ENCODE peak calls at places on chromosomes 16 and 17, in five cellular contexts. One of them, this sample, is unnamed.

GRCh38 chr17:48907713-48908046 is 527 bp upstream of the UBE2Z start:
- DNase-seq in spleen: no peak
- DNase-seq in transverse colon: no peak
- DNase-seq in A549: peak; percentile 80
- DNase-seq in body of pancreas: no peak
- DNase-seq in this sample: no peak

GRCh38 chr16:2273931-2274330 is 6.0 kb upstream of the RNPS1 start:
- DNase-seq in spleen: no peak
- DNase-seq in transverse colon: no peak
- DNase-seq in A549: no peak
- DNase-seq in body of pancreas: no peak
- DNase-seq in this sample: no peak

GRCh38 chr17:72614871-72615626 is 477.4 kb downstream of the SLC39A11 start:
- DNase-seq in spleen: no peak
- DNase-seq in transverse colon: peak; percentile 75
- DNase-seq in A549: peak; percentile 95
- DNase-seq in body of pancreas: peak; percentile 56
- DNase-seq in this sample: no peak

GRCh38 chr17:19410875-19411291 is at the start of gene RNF112:
- DNase-seq in spleen: no peak
- DNase-seq in transverse colon: no peak
- DNase-seq in A549: no peak
- DNase-seq in body of pancreas: no peak
- DNase-seq in this sample: no peak

GRCh38 chr17:61413654-61414133 is 14.1 kb downstream of the TBX2 start:
- DNase-seq in spleen: peak; percentile 37
- DNase-seq in transverse colon: no peak
- DNase-seq in A549: no peak
- DNase-seq in body of pancreas: no peak
- DNase-seq in this sample: peak; percentile 40

GRCh38 chr16:9092963-9093477 is 1.6 kb downstream of the HAPSTR1 start:
- DNase-seq in spleen: peak; percentile 86
- DNase-seq in transverse colon: peak; percentile 42
- DNase-seq in A549: peak; percentile 18
- DNase-seq in body of pancreas: peak; percentile 54
- DNase-seq in this sample: peak; percentile 70

GRCh38 chr17:55273579-55274370 is 9.0 kb downstream of the HLF start:
- DNase-seq in spleen: no peak
- DNase-seq in transverse colon: peak; percentile 34
- DNase-seq in A549: peak; percentile 13
- DNase-seq in body of pancreas: peak; percentile 77
- DNase-seq in this sample: peak; percentile 93

GRCh38 chr17:81340606-81341346 is 45.7 kb upstream of the SLC38A10 start:
- DNase-seq in spleen: peak; percentile 75
- DNase-seq in transverse colon: no peak
- DNase-seq in A549: no peak
- DNase-seq in body of pancreas: peak; percentile 60
- DNase-seq in this sample: peak; percentile 70

GRCh38 chr17:52064791-52065211 is 93.7 kb downstream of the CA10 start:
- DNase-seq in spleen: no peak
- DNase-seq in transverse colon: no peak
- DNase-seq in A549: no peak
- DNase-seq in body of pancreas: no peak
- DNase-seq in this sample: no peak

GRCh38 chr16:30041841-30042240 is 10.8 kb upstream of the TLCD3B start:
- DNase-seq in spleen: no peak
- DNase-seq in transverse colon: no peak
- DNase-seq in A549: no peak
- DNase-seq in body of pancreas: no peak
- DNase-seq in this sample: no peak

GRCh38 chr16:12793120-12793889 is 10.4 kb downstream of the CPPED1 start:
- DNase-seq in spleen: no peak
- DNase-seq in transverse colon: no peak
- DNase-seq in A549: no peak
- DNase-seq in body of pancreas: no peak
- DNase-seq in this sample: no peak

GRCh38 chr17:40953876-40954275 is 12.9 kb downstream of the KRT39 start:
- DNase-seq in spleen: no peak
- DNase-seq in transverse colon: no peak
- DNase-seq in A549: peak; percentile 21
- DNase-seq in body of pancreas: no peak
- DNase-seq in this sample: no peak

GRCh38 chr16:69706975-69707340 is 19.4 kb downstream of the NQO1 start:
- DNase-seq in spleen: no peak
- DNase-seq in transverse colon: no peak
- DNase-seq in A549: no peak
- DNase-seq in body of pancreas: no peak
- DNase-seq in this sample: no peak

GRCh38 chr16:78240459-78241222 is 141.2 kb downstream of the WWOX start:
- DNase-seq in spleen: no peak
- DNase-seq in transverse colon: no peak
- DNase-seq in A549: peak; percentile 41
- DNase-seq in body of pancreas: peak; percentile 46
- DNase-seq in this sample: no peak

GRCh38 chr17:30236807-30237206 is 1.3 kb upstream of the SLC6A4 start:
- DNase-seq in spleen: peak; percentile 80
- DNase-seq in transverse colon: peak; percentile 66
- DNase-seq in A549: peak; percentile 70
- DNase-seq in body of pancreas: peak; percentile 61
- DNase-seq in this sample: no peak

GRCh38 chr16:19008245-19008644 is 24.5 kb downstream of the TMC7 start:
- DNase-seq in spleen: peak; percentile 31
- DNase-seq in transverse colon: no peak
- DNase-seq in A549: no peak
- DNase-seq in body of pancreas: no peak
- DNase-seq in this sample: no peak

GRCh38 chr17:30554839-30555751 is 77.9 kb downstream of the GOSR1 start:
- DNase-seq in spleen: peak; percentile 68
- DNase-seq in transverse colon: no peak
- DNase-seq in A549: peak; percentile 55
- DNase-seq in body of pancreas: no peak
- DNase-seq in this sample: no peak

GRCh38 chr17:37885136-37885535 is 39.1 kb upstream of the TBC1D3K start:
- DNase-seq in spleen: no peak
- DNase-seq in transverse colon: no peak
- DNase-seq in A549: no peak
- DNase-seq in body of pancreas: no peak
- DNase-seq in this sample: no peak

GRCh38 chr16:88430185-88430523 is 22.9 kb upstream of the ZFPM1 start:
- DNase-seq in spleen: no peak
- DNase-seq in transverse colon: no peak
- DNase-seq in A549: no peak
- DNase-seq in body of pancreas: no peak
- DNase-seq in this sample: no peak

GRCh38 chr17:17667231-17667630 is 14.0 kb upstream of the RAI1 start:
- DNase-seq in spleen: no peak
- DNase-seq in transverse colon: no peak
- DNase-seq in A549: no peak
- DNase-seq in body of pancreas: no peak
- DNase-seq in this sample: no peak

GRCh38 chr17:17665255-17665654 is 16.0 kb upstream of the RAI1 start:
- DNase-seq in spleen: no peak
- DNase-seq in transverse colon: no peak
- DNase-seq in A549: no peak
- DNase-seq in body of pancreas: no peak
- DNase-seq in this sample: no peak

GRCh38 chr17:17667947-17668346 is 13.3 kb upstream of the RAI1 start:
- DNase-seq in spleen: no peak
- DNase-seq in transverse colon: no peak
- DNase-seq in A549: no peak
- DNase-seq in body of pancreas: no peak
- DNase-seq in this sample: no peak

GRCh38 chr17:17664073-17664470 is 17.2 kb upstream of the RAI1 start:
- DNase-seq in spleen: no peak
- DNase-seq in transverse colon: no peak
- DNase-seq in A549: no peak
- DNase-seq in body of pancreas: no peak
- DNase-seq in this sample: no peak

GRCh38 chr17:17666111-17666714 is 15.0 kb upstream of the RAI1 start:
- DNase-seq in spleen: no peak
- DNase-seq in transverse colon: peak; percentile 55
- DNase-seq in A549: peak; percentile 66
- DNase-seq in body of pancreas: no peak
- DNase-seq in this sample: no peak
- H3K4me1 ChIP-seq in spleen: peaks cover 24% of the 10 kb centered on the region
- H3K4me1 ChIP-seq in transverse colon: no peaks in the 10 kb centered on the region
- H3K4me1 ChIP-seq in A549: peaks cover 20% of the 10 kb centered on the region
- H3K4me1 ChIP-seq in body of pancreas: peaks cover 3% of the 10 kb centered on the region
- H3K4me1 ChIP-seq in this sample: peaks cover 8% of the 10 kb centered on the region

GRCh38 chr17:2102931-2103398 is 48.1 kb downstream of the HIC1 start:
- DNase-seq in spleen: no peak
- DNase-seq in transverse colon: no peak
- DNase-seq in A549: no peak
- DNase-seq in body of pancreas: no peak
- DNase-seq in this sample: peak; percentile 38
- TF ChIP-seq POLR2A in spleen: no peak
- TF ChIP-seq POLR2A in transverse colon: no peak
- TF ChIP-seq POLR2A in A549: no peak
- TF ChIP-seq POLR2A in body of pancreas: no peak
- TF ChIP-seq POLR2A in this sample: no peak

DNA sequence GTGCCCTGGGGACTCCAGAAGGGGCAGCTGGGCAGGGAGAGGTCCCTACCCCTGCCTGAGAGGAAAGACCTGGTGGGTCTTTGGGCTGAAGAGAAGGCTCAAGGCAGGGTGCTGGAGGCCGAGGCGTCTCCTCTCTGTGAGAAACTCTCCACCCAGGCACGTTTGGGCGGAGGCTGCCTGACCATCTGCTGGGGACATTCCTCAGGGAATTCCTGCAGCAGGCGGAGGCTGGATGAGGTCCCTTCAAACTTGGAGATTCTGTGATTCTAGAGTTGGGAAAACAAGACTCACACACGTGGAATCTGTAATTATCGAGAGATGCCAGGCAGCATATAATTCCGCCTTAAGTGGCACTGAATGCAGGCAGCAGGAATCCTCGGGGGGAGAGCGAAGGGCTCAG is 21.1 kb upstream of the PHF12 start:
- DNase-seq in spleen: no peak
- DNase-seq in transverse colon: no peak
- DNase-seq in A549: no peak
- DNase-seq in body of pancreas: no peak
- DNase-seq in this sample: no peak
- H3K4me1 ChIP-seq in spleen: peaks cover 45% of the 10 kb centered on the region
- H3K4me1 ChIP-seq in transverse colon: no peaks in the 10 kb centered on the region
- H3K4me1 ChIP-seq in A549: no peaks in the 10 kb centered on the region
- H3K4me1 ChIP-seq in body of pancreas: peaks cover 37% of the 10 kb centered on the region
- H3K4me1 ChIP-seq in this sample: no peaks in the 10 kb centered on the region

DNA sequence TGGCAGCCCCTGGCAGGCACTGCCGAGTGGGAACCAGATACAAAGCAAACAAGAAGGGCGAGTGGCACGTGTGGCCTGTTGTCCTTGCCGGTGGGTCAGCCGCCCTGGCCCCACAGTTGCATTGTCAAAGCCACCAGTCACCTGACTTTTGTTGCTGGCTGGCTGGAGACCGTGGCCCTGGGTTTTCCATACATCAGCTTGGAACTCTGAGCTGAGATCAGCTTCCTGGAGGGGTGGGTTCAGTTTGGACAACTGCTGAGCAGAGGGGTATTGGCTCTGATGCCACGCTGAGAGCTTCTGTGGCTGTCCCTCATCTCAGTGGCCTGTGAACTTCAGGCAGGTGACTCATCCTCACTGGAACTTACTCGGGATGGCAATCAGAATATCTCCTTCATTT is 69.3 kb upstream of the BRD7 start:
- DNase-seq in spleen: no peak
- DNase-seq in transverse colon: no peak
- DNase-seq in A549: no peak
- DNase-seq in body of pancreas: no peak
- DNase-seq in this sample: no peak
- TF ChIP-seq POLR2A in spleen: no peak
- TF ChIP-seq POLR2A in transverse colon: no peak
- TF ChIP-seq POLR2A in A549: no peak
- TF ChIP-seq POLR2A in body of pancreas: no peak
- TF ChIP-seq POLR2A in this sample: no peak

GRCh38 chr16:17450291-17450690 is 20.5 kb downstream of the XYLT1 start:
- DNase-seq in spleen: no peak
- DNase-seq in transverse colon: no peak
- DNase-seq in A549: no peak
- DNase-seq in body of pancreas: no peak
- DNase-seq in this sample: no peak
- H3K4me1 ChIP-seq in spleen: peaks cover 90% of the 10 kb centered on the region
- H3K4me1 ChIP-seq in transverse colon: no peaks in the 10 kb centered on the region
- H3K4me1 ChIP-seq in A549: no peaks in the 10 kb centered on the region
- H3K4me1 ChIP-seq in body of pancreas: no peaks in the 10 kb centered on the region
- H3K4me1 ChIP-seq in this sample: peaks cover 41% of the 10 kb centered on the region

GRCh38 chr17:27380551-27380950 is 75.7 kb upstream of the KSR1 start:
- DNase-seq in spleen: no peak
- DNase-seq in transverse colon: no peak
- DNase-seq in A549: no peak
- DNase-seq in body of pancreas: no peak
- DNase-seq in this sample: no peak
- TF ChIP-seq POLR2A in spleen: no peak
- TF ChIP-seq POLR2A in transverse colon: no peak
- TF ChIP-seq POLR2A in A549: no peak
- TF ChIP-seq POLR2A in body of pancreas: no peak
- TF ChIP-seq POLR2A in this sample: no peak

DNA sequence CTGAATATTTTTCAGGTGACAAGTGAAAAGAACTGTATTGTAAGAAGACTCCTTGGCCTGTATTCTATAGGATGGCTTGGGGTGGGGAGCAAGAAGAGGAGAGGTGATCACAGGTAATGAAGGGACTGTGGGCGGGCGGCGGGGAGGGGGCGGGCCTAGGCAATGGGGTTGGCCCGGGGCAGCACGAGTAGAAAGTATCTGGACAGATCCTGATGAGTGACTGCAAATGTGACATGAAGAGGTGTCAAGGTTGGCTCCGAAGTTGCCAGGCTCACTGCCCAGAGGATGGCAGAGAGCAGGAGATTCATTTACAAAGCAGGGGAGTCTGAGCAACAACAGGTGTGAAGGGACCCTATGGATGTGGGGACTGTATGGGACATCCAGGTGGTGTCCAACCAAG is 10.8 kb upstream of the G6PC1 start:
- DNase-seq in spleen: no peak
- DNase-seq in transverse colon: no peak
- DNase-seq in A549: no peak
- DNase-seq in body of pancreas: no peak
- DNase-seq in this sample: no peak
- H3K4me1 ChIP-seq in spleen: peaks cover 55% of the 10 kb centered on the region
- H3K4me1 ChIP-seq in transverse colon: peaks cover 28% of the 10 kb centered on the region
- H3K4me1 ChIP-seq in A549: peaks cover 23% of the 10 kb centered on the region
- H3K4me1 ChIP-seq in body of pancreas: peaks cover 55% of the 10 kb centered on the region
- H3K4me1 ChIP-seq in this sample: peaks cover 32% of the 10 kb centered on the region

GRCh38 chr16:79600636-79601091 is at the start of gene MAF:
- DNase-seq in spleen: peak; percentile 93
- DNase-seq in transverse colon: peak; percentile 94
- DNase-seq in A549: peak; percentile 72
- DNase-seq in body of pancreas: peak; percentile 82
- DNase-seq in this sample: peak; percentile 95
- TF ChIP-seq POLR2A in spleen: peak; percentile 74
- TF ChIP-seq POLR2A in transverse colon: peak; percentile 56
- TF ChIP-seq POLR2A in A549: no peak
- TF ChIP-seq POLR2A in body of pancreas: peak; percentile 75
- TF ChIP-seq POLR2A in this sample: no peak

This sample was measured in sigmoid colon.